ENCODE peak calls at places on chromosomes 5 and 9, in seven cellular contexts. Z is NCI-H1092; U is A549; H is neural progenitor cell; B is WERI-Rb-1; D is activated CD4-positive, alpha-beta T cell treated with anti-CD3 and anti-CD28 coated beads, Interleukin-2, amount 50 U/mL, for 24 hours; V is SK-MEL-5. W is an unnamed sample.

GRCh38 chr9:79900754-79901153 is 329.0 kb downstream of the TLE4 start:
- DNase-seq in Z (no peak), U (no peak), H (no peak), B (no peak), D (no peak), V (no peak), W (no peak)

GRCh38 chr5:113678924-113679575 is 165.6 kb downstream of the YTHDC2 start:
- DNase-seq in Z (peak; percentile 5), U (peak; percentile 41), H (peak; percentile 77), B (peak; percentile 46), D (peak; percentile 6), V (peak; percentile 72), W (no peak)

GRCh38 chr5:178331491-178331981 is 98.9 kb upstream of the PHYKPL start:
- DNase-seq in Z (no peak), U (no peak), H (peak; percentile 29), B (no peak), D (no peak), V (no peak), W (no peak)

GRCh38 chr9:134689320-134690181 is 47.9 kb downstream of the COL5A1 start:
- DNase-seq in Z (no peak), U (peak; percentile 82), H (peak; percentile 77), B (peak; percentile 79), D (no peak), V (peak; percentile 40), W (peak; percentile 84)

GRCh38 chr5:167644619-167645018 is 646.8 kb upstream of the WWC1 start:
- DNase-seq in Z (no peak), U (no peak), H (no peak), B (no peak), D (no peak), V (no peak), W (no peak)

GRCh38 chr5:115571441-115571878 is 26.9 kb upstream of the FEM1C start:
- DNase-seq in Z (no peak), U (no peak), H (peak; percentile 54), B (no peak), D (no peak), V (peak; percentile 91), W (no peak)

GRCh38 chr5:150624334-150625163 is 15.9 kb upstream of the SYNPO start:
- DNase-seq in Z (no peak), U (peak; percentile 70), H (peak; percentile 76), B (no peak), D (no peak), V (no peak), W (no peak)

GRCh38 chr5:139103762-139104161 is 94.4 kb downstream of the SIL1 start:
- DNase-seq in Z (no peak), U (no peak), H (no peak), B (no peak), D (no peak), V (no peak), W (no peak)

GRCh38 chr9:77011973-77012817 is 7.3 kb upstream of the FOXB2 start:
- DNase-seq in Z (no peak), U (no peak), H (peak; percentile 90), B (peak; percentile 75), D (peak; percentile 41), V (peak; percentile 38), W (no peak)

GRCh38 chr5:145858929-145859328 is 13.9 kb downstream of the GRXCR2 start:
- DNase-seq in Z (no peak), U (no peak), H (no peak), B (no peak), D (no peak), V (no peak), W (no peak)

GRCh38 chr5:171750316-171750788 is 35.3 kb upstream of the SMIM23 start:
- DNase-seq in Z (no peak), U (peak; percentile 16), H (peak; percentile 43), B (peak; percentile 22), D (no peak), V (peak; percentile 37), W (peak; percentile 81)

GRCh38 chr9:133585481-133586367 is 23.5 kb downstream of the FAM163B start:
- DNase-seq in Z (no peak), U (no peak), H (peak; percentile 37), B (no peak), D (no peak), V (no peak), W (no peak)

GRCh38 chr5:541148-541887 is 17.1 kb upstream of the SLC9A3 start:
- DNase-seq in Z (no peak), U (no peak), H (peak; percentile 40), B (no peak), D (no peak), V (no peak), W (peak; percentile 66)

GRCh38 chr5:117681431-117681830 is 1106.8 kb upstream of the SEMA6A start:
- DNase-seq in Z (no peak), U (no peak), H (no peak), B (no peak), D (no peak), V (no peak), W (no peak)

GRCh38 chr5:102856374-102856748 is 101.3 kb downstream of the PAM start:
- DNase-seq in Z (no peak), U (no peak), H (no peak), B (no peak), D (no peak), V (no peak), W (no peak)

GRCh38 chr5:154603978-154604679 is 126.1 kb upstream of the HAND1 start:
- DNase-seq in Z (no peak), U (no peak), H (peak; percentile 40), B (no peak), D (no peak), V (no peak), W (no peak)

GRCh38 chr9:20872340-20872977 is 159.0 kb downstream of the HACD4 start:
- DNase-seq in Z (no peak), U (no peak), H (peak; percentile 42), B (no peak), D (no peak), V (peak; percentile 16), W (no peak)